ENCODE peak calls at places on chromosomes 12 and 14, in eight cellular contexts. B is naive thymus-derived CD4-positive, alpha-beta T cell; L is NT2/D1; C is transverse colon; P is PC-3; K is fibroblast of pulmonary artery; Z is kidney; Q is mucosa of descending colon. X is an unnamed sample.

GRCh38 chr14:79405511-79405910 is 805.8 kb downstream of the DIO2 start:
- DNase-seq in K (no peak), P (no peak), L (no peak), B (no peak), Z (no peak), C (no peak), Q (no peak), X (no peak)

GRCh38 chr12:113867258-113867657 is 98.9 kb downstream of the RBM19 start:
- DNase-seq in C (no peak), Z (no peak), B (no peak), P (peak; percentile 39), Q (no peak), L (no peak), K (peak; percentile 34), X (no peak)

GRCh38 chr14:71606575-71606974 is 325.7 kb upstream of the RGS6 start:
- DNase-seq in K (no peak), P (no peak), C (no peak), Q (no peak), B (no peak), Z (no peak), L (no peak), X (no peak)

GRCh38 chr12:51971679-51972423 is 20.4 kb downstream of the ACVR1B start:
- DNase-seq in Q (no peak), L (no peak), P (no peak), B (no peak), C (no peak), Z (no peak), K (peak; percentile 53), X (no peak)

GRCh38 chr14:93343266-93343665 is 3.7 kb upstream of the COX8C start:
- DNase-seq in C (no peak), Z (no peak), K (no peak), P (no peak), Q (no peak), B (no peak), L (no peak), X (no peak)

GRCh38 chr12:104248444-104248843 is 32.9 kb downstream of the TXNRD1 start:
- DNase-seq in C (no peak), Q (no peak), L (peak; percentile 67), Z (no peak), K (no peak), P (no peak), B (no peak), X (no peak)

GRCh38 chr14:69580009-69580577 is 5.4 kb upstream of the CCDC177 start:
- DNase-seq in L (peak; percentile 44), K (peak; percentile 99), P (peak; percentile 78), Z (no peak), Q (no peak), B (no peak), C (no peak), X (no peak)

GRCh38 chr12:124750787-124751471 is 112.7 kb downstream of the SCARB1 start:
- DNase-seq in Q (no peak), K (no peak), P (no peak), L (no peak), Z (no peak), B (no peak), C (no peak), X (no peak)

GRCh38 chr12:12689672-12690287 is 6.2 kb downstream of the GPR19 start:
- DNase-seq in K (no peak), L (no peak), C (no peak), B (no peak), Z (no peak), P (no peak), Q (no peak), X (no peak)

GRCh38 chr12:131808744-131809371 is 19.3 kb upstream of the MMP17 start:
- DNase-seq in P (no peak), C (peak; percentile 34), L (no peak), K (no peak), Q (peak; percentile 71), B (peak; percentile 26), Z (no peak), X (no peak)

GRCh38 chr12:4250691-4251090 is 22.9 kb upstream of the CCND2 start:
- DNase-seq in L (no peak), P (no peak), K (no peak), C (no peak), Q (no peak), Z (no peak), B (no peak), X (no peak)

GRCh38 chr12:127620956-127621355 is 646.0 kb upstream of the TMEM132C start:
- DNase-seq in P (no peak), K (no peak), B (no peak), L (no peak), Z (no peak), Q (no peak), C (no peak), X (no peak)

GRCh38 chr12:11705010-11705409 is 55.5 kb downstream of the ETV6 start:
- DNase-seq in C (no peak), Z (no peak), L (no peak), B (no peak), K (peak; percentile 92), Q (no peak), P (peak; percentile 78), X (no peak)

GRCh38 chr12:39144613-39145061 is 239.2 kb upstream of the CPNE8 start:
- DNase-seq in Q (no peak), L (no peak), K (no peak), P (no peak), Z (no peak), C (no peak), B (no peak), X (no peak)
- H3K4me3 ChIP-seq in Q (no peak overlapping the region), L (peak overlapping the region; percentile 81), K (peak overlapping the region; percentile 54), P (no peak overlapping the region), Z (no peak overlapping the region), C (peak overlapping the region; percentile 58), B (no peak overlapping the region), X (no peak overlapping the region)

DNA sequence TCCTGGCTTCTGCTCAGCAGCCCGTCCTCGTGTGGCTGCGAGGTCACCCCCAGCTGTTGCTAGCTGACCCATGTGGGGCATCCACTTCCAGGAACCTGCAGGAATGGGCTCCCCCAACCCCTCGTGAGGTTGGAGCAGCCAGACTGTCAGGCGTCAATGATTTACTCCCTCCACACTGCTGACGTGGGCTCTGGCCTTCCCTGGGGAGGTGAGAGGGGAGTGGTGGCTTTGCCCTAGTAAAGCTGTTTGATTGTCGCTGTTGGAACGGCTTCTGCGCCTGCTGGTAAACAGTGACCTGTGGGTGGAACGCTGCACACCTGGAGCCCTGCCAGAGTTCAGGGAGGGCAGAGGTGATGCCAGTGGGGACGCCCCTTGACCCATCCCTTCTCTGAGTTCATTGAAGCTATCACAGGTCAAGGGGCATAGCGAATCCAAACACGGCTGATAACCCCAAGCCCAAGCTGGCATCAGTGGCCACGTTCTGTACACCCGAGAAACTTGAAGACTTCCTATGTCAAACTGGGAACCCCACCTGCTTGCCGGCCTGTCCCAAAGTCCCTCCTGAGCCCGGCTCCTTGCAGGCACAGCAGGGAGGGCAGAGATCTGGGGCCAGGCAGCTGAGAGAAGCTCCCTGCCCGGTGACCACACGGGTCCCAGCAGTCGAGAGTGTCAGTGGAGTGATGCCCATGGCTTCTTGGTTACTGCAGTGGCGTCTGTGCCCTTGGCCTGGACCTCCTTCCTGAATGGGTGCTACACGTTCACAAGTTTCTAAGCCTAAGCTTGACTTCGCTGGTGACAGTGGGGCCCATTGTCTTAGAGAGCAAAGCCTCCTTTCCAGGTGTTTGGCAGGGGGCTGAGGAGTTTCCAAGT is 2.7 kb downstream of the ASPG start:
- DNase-seq in B (no peak), Q (peak; percentile 90), Z (peak; percentile 68), K (no peak), P (no peak), L (no peak), C (peak; percentile 89), X (no peak)
- H3K4me3 ChIP-seq in B (no peak overlapping the region), Q (peak overlapping the region; percentile 17), Z (no peak overlapping the region), K (no peak overlapping the region), P (no peak overlapping the region), L (no peak overlapping the region), C (no peak overlapping the region), X (no peak overlapping the region)

GRCh38 chr12:53050426-53051057 is 677 bp downstream of the TNS2 start:
- DNase-seq in Z (no peak), K (no peak), P (no peak), Q (peak; percentile 14), B (no peak), L (no peak), C (peak; percentile 7), X (no peak)

GRCh38 chr12:53049582-53050318 is at the start of gene TNS2:
- DNase-seq in L (no peak), K (peak; percentile 81), Z (peak; percentile 95), C (peak; percentile 72), B (no peak), Q (peak; percentile 74), P (peak; percentile 61), X (no peak)

GRCh38 chr12:53047221-53048032 is 2.4 kb upstream of the TNS2 start:
- DNase-seq in Z (peak; percentile 96), P (peak; percentile 73), L (no peak), C (peak; percentile 83), Q (peak; percentile 87), B (peak; percentile 70), K (peak; percentile 80), X (no peak)

GRCh38 chr12:53048033-53048779 is 1.7 kb upstream of the TNS2 start:
- DNase-seq in C (peak; percentile 63), B (no peak), Q (peak; percentile 75), Z (peak; percentile 92), K (no peak), P (peak; percentile 62), L (no peak), X (no peak)

DNA sequence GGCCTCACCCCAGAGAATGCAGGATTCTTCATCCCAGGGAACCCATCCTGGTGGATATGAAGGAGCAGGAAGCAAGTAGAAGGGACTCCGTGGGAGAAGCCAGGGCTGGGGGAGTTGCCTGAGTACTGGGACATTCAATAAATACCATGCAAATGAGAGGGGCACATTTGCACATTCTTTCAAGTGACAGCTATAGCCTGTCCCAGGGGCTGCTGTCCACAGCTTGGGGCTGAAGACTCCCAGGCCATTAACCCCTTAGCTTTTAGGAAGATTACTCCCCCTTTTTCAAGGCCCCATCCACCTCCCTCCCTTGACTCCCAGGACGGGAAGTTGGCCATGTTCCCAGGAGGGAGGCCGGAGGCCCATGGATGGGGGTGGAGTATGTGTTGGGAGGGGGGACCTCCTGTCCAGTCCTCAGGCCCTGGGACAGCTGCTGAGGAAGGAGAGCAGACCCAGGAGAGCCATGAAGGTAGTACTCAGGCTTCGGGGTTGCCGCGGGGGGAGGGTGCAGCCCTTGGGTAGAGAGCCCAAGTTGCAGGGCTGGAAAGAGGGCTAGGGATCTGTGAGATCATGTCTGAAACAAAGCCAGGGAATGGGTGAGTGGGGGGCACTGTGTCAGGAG is 974 bp upstream of the TNS2 start:
- DNase-seq in K (peak; percentile 85), P (no peak), L (peak; percentile 74), Z (peak; percentile 94), Q (peak; percentile 68), C (peak; percentile 61), B (no peak), X (no peak)
- H3K4me3 ChIP-seq in K (peak overlapping the region; percentile 90), P (peak overlapping the region; percentile 67), L (no peak overlapping the region), Z (peak overlapping the region; percentile 59), Q (no peak overlapping the region), C (peak overlapping the region; percentile 24), B (no peak overlapping the region), X (no peak overlapping the region)

DNA sequence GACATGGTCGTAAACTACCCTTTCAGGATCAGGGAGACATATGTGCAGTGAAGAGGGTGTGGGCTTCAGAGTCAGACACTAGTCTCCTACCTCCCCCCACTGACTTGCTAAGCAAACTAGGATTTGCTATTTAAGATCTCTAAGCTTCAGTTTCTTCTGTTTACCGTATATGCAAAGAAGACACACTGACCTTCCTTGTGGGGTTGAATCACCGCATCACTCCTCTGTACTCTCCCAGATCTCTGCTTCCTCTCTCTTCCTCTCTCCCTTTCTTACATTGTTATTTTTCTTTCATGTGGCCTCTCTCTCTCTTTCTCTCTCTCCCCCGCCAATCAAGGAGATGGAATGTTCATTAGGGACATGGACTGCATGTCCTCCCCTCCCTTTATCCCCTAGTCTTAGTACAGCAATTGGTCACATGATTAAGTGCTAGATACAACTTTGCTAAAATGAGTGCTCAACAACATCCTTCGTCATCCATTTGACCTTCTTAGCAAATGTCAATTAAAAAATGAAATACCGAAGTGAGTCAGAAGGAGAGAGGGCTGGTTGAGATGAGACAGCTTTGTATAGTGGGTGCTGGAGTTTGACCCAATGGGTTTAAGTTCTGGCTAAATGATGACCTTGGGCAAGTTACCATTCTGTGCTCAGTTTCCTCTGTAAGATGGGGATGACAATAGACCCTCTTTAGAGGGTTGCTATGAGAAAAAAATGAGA is 91.8 kb downstream of the TMX1 start:
- DNase-seq in L (no peak), Z (no peak), C (no peak), K (no peak), B (no peak), Q (no peak), P (no peak), X (no peak)
- H3K4me3 ChIP-seq in L (no peak overlapping the region), Z (no peak overlapping the region), C (no peak overlapping the region), K (no peak overlapping the region), B (no peak overlapping the region), Q (no peak overlapping the region), P (no peak overlapping the region), X (no peak overlapping the region)